ENCODE peak calls at places on chromosome 15, in five cellular contexts. J is erythroblast, Y is A549, Z is sigmoid colon, B is IMR-90. G is an unnamed sample.

GRCh38 chr15:73331501-73331900 is 37.3 kb downstream of the HCN4 start:
- DNase-seq in Z (peak), Y (no peak), B (no peak), J (no peak), G (no peak)

GRCh38 chr15:83845230-83845629 is 191.3 kb downstream of the ADAMTSL3 start:
- DNase-seq in B (peak), J (no peak), Y (no peak), Z (no peak), G (no peak)

GRCh38 chr15:68593826-68594532 is 15.2 kb downstream of the CORO2B start:
- DNase-seq in B (no peak), J (no peak), Z (no peak), Y (no peak), G (no peak)

GRCh38 chr15:62607643-62608042 is 434.9 kb upstream of the TPM1 start:
- DNase-seq in Y (no peak), J (no peak), B (peak), Z (no peak), G (no peak)

GRCh38 chr15:70569139-70569717 is 194.1 kb downstream of the UACA start:
- DNase-seq in Y (peak), J (peak), B (peak), Z (no peak), G (no peak)

GRCh38 chr15:37102315-37103021 is 2.1 kb upstream of the MEIS2 start:
- DNase-seq in Z (peak), B (peak), Y (peak), J (peak), G (no peak)

GRCh38 chr15:88908123-88908522 is 5.1 kb downstream of the MFGE8 start:
- DNase-seq in Z (peak), J (no peak), B (no peak), Y (no peak), G (no peak)

GRCh38 chr15:77507151-77507847 is 86.6 kb downstream of the HMG20A start:
- DNase-seq in J (no peak), Y (no peak), B (no peak), Z (peak), G (no peak)

GRCh38 chr15:59294961-59295741 is 77.5 kb downstream of the MYO1E start:
- DNase-seq in Y (peak), J (no peak), B (peak), Z (no peak), G (no peak)

GRCh38 chr15:74857082-74857655 is 14.2 kb upstream of the ULK3 start:
- DNase-seq in Z (no peak), B (no peak), J (peak), Y (no peak), G (no peak)

GRCh38 chr15:81337713-81338157 is 13.8 kb upstream of the STARD5 start:
- DNase-seq in J (no peak), Z (no peak), Y (no peak), B (no peak), G (no peak)

GRCh38 chr15:51735611-51736010 is 1.8 kb downstream of the LYSMD2 start:
- DNase-seq in J (peak), B (no peak), Y (no peak), Z (no peak), G (no peak)

GRCh38 chr15:70100495-70101331 is 3.0 kb upstream of the TLE3 start:
- DNase-seq in B (peak), Z (peak), J (peak), Y (peak), G (no peak)

GRCh38 chr15:98609144-98609852 is 39.0 kb upstream of the IGF1R start:
- DNase-seq in B (peak), Y (no peak), J (no peak), Z (no peak), G (peak)

GRCh38 chr15:98599911-98600685 is 48.2 kb upstream of the IGF1R start:
- DNase-seq in J (no peak), B (peak), Z (no peak), Y (no peak), G (no peak)

DNA sequence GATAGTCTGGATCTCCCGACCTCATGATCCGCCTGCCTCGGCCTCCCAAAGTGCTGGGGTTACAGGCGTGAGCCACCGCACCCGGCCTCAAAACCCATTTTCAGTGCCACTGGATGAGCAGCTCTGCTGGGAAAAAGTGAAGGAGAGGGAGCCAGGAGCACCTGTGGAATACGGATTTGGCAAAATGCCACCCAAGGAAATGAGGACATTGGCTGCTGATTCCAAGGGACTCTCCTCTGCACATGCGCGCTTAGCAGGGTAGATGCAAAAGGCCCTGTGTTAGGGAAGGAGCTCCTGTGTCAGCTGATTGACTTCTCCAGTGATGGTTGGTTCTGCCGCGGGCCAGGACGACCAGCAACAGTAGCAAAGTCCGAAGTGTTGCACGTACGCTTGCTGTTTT is 43.4 kb upstream of the IGF1R start:
- DNase-seq in Y (no peak), B (no peak), Z (no peak), J (no peak), G (no peak)
- TF ChIP-seq POLR2A in Y (no peak), B (no peak), Z (no peak), J (no peak), G (no peak)

GRCh38 chr15:34038404-34039179 is 412 bp downstream of the AVEN start:
- DNase-seq in J (peak), B (peak), Z (peak), Y (peak), G (peak)
- TF ChIP-seq POLR2A in J (peak), B (peak), Z (no peak), Y (peak), G (peak)

DNA sequence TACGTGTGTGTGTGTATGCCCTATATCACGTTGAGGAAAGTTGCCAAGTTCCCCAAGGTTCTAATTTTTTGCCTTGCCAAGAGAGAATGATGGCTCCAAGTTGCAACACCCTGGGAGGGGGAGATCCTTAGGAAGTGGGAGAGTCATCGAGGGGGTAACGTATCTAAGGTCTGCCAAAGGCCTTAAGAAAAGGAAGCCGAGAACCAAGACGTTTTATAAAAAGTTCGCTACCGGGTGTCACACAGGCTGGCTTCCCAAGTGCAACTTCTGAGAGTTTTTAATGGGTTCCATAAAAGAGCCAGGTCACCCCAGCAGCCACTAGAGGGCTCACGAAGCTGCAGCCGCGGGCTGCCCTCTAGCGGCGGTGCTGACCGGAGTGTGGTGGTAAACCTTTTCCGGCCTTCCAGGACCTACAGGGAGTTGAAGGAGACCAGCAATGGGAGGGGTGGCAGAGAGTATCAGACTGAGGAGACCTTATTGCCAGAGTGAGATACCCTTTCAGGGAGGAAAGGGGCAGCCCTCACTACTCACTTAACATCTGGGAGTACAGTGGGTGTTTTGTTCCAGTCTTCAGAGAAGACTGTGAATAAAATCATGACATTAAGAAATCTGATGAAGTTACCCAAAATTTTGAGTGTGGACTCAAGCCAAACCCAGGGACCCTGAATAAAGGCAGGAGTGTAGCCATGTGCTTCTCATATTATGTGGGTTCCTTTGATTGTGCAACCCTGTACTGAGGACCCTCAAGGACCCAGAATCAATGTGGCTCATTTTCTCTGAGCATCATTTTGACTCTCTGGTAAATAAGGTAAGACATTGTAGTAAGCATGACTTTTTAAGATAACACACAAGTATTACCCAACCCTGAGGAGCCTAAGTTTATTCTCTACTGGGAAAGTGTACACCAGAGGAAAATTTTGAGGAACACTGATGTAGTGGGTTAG is 2.5 kb upstream of the RFX7 start:
- DNase-seq in Y (peak), B (peak), J (peak), Z (peak), G (peak)
- TF ChIP-seq POLR2A in Y (no peak), B (no peak), J (peak), Z (no peak), G (no peak)

GRCh38 chr15:65827065-65827464 is 35.0 kb upstream of the DENND4A start:
- DNase-seq in Z (no peak), B (no peak), J (no peak), Y (no peak), G (no peak)
- TF ChIP-seq POLR2A in Z (no peak), B (no peak), J (no peak), Y (no peak), G (no peak)

GRCh38 chr15:40471778-40472130 is 970 bp downstream of the CHST14 start:
- DNase-seq in J (peak), Z (no peak), B (peak), Y (no peak), G (no peak)
- TF ChIP-seq POLR2A in J (no peak), Z (no peak), B (no peak), Y (no peak), G (no peak)

G was measured in H54.